ENCODE peak calls at places on chromosome X, in seven cellular contexts. M, A, N, L, T, E and V are unnamed samples.
A peak's percentile ranks its signal among the peaks of the same experiment; 100 is the strongest.

GRCh38 chrX:28177202-28177601 is 196.0 kb upstream of the DCAF8L1 start:
- DNase-seq in E (no peak), T (no peak), A (no peak), N (no peak), M (no peak), L (no peak), V (no peak)

GRCh38 chrX:92232182-92232581 is 453.0 kb downstream of the PCDH11X start:
- DNase-seq in M (no peak), A (no peak), T (peak; percentile 9), E (no peak), L (no peak), N (no peak), V (no peak)

GRCh38 chrX:138775501-138775900 is 64.0 kb upstream of the FGF13 start:
- DNase-seq in E (peak; percentile 32), N (no peak), T (peak; percentile 41), L (no peak), A (no peak), M (no peak), V (peak; percentile 37)

GRCh38 chrX:13254076-13254785 is 65.6 kb downstream of the ATXN3L start:
- DNase-seq in L (no peak), A (no peak), N (no peak), M (no peak), T (peak; percentile 53), E (peak; percentile 1), V (no peak)

GRCh38 chrX:45063319-45064095 is 137.2 kb downstream of the DIPK2B start:
- DNase-seq in N (no peak), M (no peak), E (peak; percentile 4), T (no peak), L (no peak), A (no peak), V (no peak)

GRCh38 chrX:11446331-11446730 is 153.1 kb downstream of the AMELX start:
- DNase-seq in L (no peak), M (no peak), N (no peak), T (no peak), E (no peak), A (no peak), V (no peak)

GRCh38 chrX:43970528-43970927 is 2.7 kb downstream of the NDP start:
- DNase-seq in M (no peak), A (no peak), T (no peak), L (no peak), N (no peak), E (peak; percentile 37), V (peak; percentile 32)

GRCh38 chrX:44025611-44026010 is 52.4 kb upstream of the NDP start:
- DNase-seq in T (no peak), N (no peak), A (no peak), M (no peak), L (no peak), E (no peak), V (no peak)

GRCh38 chrX:123489011-123489410 is 243.8 kb downstream of the THOC2 start:
- DNase-seq in T (no peak), E (no peak), A (no peak), N (no peak), L (no peak), M (no peak), V (no peak)

GRCh38 chrX:19750028-19750786 is 137.2 kb downstream of the SH3KBP1 start:
- DNase-seq in M (no peak), N (no peak), T (no peak), A (no peak), E (no peak), L (no peak), V (no peak)

GRCh38 chrX:25869761-25870160 is 268.4 kb upstream of the MAGEB18 start:
- DNase-seq in L (no peak), T (no peak), M (no peak), E (peak; percentile 2), N (no peak), A (no peak), V (no peak)

GRCh38 chrX:14351889-14352288 is 177.4 kb upstream of the GLRA2 start:
- DNase-seq in L (no peak), N (no peak), E (no peak), A (no peak), M (no peak), T (no peak), V (no peak)

GRCh38 chrX:104913348-104913747 is 307.1 kb downstream of the TEX13A start:
- DNase-seq in A (no peak), E (peak; percentile 6), N (no peak), T (peak; percentile 48), M (no peak), L (no peak), V (no peak)